ENCODE peak calls at places on chromosome 21, in nine cellular contexts. Y is CD8-positive, alpha-beta T cell; C is tibial nerve; B is left lung; D is BJ; G is lower lobe of right lung; K is colonic mucosa; O is fibroblast of the aortic adventitia; R is LNCaP clone FGC. M is an unnamed sample.

GRCh38 chr21:22898061-22898460 is 1899.9 kb downstream of the NCAM2 start:
- DNase-seq in Y (no peak), C (no peak), B (no peak), D (no peak), G (no peak), K (no peak), O (no peak), R (no peak), M (no peak)

GRCh38 chr21:39281853-39282252 is 31.6 kb downstream of the BRWD1 start:
- DNase-seq in Y (no peak), C (no peak), B (no peak), D (no peak), G (no peak), K (no peak), O (no peak), R (no peak), M (no peak)

GRCh38 chr21:28971171-28971570 is 21.5 kb downstream of the LTN1 start:
- DNase-seq in Y (no peak), C (no peak), B (no peak), D (no peak), G (no peak), K (no peak), O (peak), R (no peak), M (no peak)

GRCh38 chr21:36785615-36786014 is 86.7 kb downstream of the SIM2 start:
- DNase-seq in Y (no peak), C (no peak), B (no peak), D (no peak), G (no peak), K (no peak), O (no peak), R (no peak), M (no peak)

GRCh38 chr21:32346951-32347350 is 45.9 kb downstream of the URB1 start:
- DNase-seq in Y (no peak), C (no peak), B (no peak), D (no peak), G (no peak), K (no peak), O (no peak), R (no peak), M (no peak)

GRCh38 chr21:29105218-29105617 is 25.2 kb upstream of the MAP3K7CL start:
- DNase-seq in Y (no peak), C (no peak), B (no peak), D (no peak), G (no peak), K (no peak), O (peak), R (no peak), M (no peak)

GRCh38 chr21:28159396-28159795 is 833.3 kb downstream of the LTN1 start:
- DNase-seq in Y (no peak), C (no peak), B (no peak), D (no peak), G (no peak), K (no peak), O (no peak), R (no peak), M (no peak)

GRCh38 chr21:29299046-29299905 is 554 bp downstream of the BACH1 start:
- DNase-seq in Y (peak), C (peak), B (peak), D (no peak), G (peak), K (peak), O (peak), R (no peak), M (peak)

GRCh38 chr21:38092033-38092432 is 164.8 kb upstream of the KCNJ15 start:
- DNase-seq in Y (no peak), C (no peak), B (no peak), D (no peak), G (no peak), K (no peak), O (no peak), R (no peak), M (no peak)

GRCh38 chr21:27298465-27298864 is 331.6 kb upstream of the ADAMTS5 start:
- DNase-seq in Y (no peak), C (no peak), B (no peak), D (no peak), G (no peak), K (no peak), O (no peak), R (no peak), M (no peak)

GRCh38 chr21:31983120-31983519 is 110.3 kb downstream of the HUNK start:
- DNase-seq in Y (no peak), C (no peak), B (no peak), D (no peak), G (peak), K (no peak), O (no peak), R (no peak), M (no peak)

GRCh38 chr21:46078984-46079356 is 18.9 kb upstream of the COL6A2 start:
- DNase-seq in Y (no peak), C (peak), B (no peak), D (no peak), G (peak), K (no peak), O (peak), R (no peak), M (no peak)

GRCh38 chr21:32819702-32820101 is 48.1 kb upstream of the PAXBP1 start:
- DNase-seq in Y (no peak), C (peak), B (no peak), D (peak), G (no peak), K (no peak), O (peak), R (no peak), M (no peak)

GRCh38 chr21:19523066-19523465 is 1119.5 kb upstream of the TMPRSS15 start:
- DNase-seq in Y (no peak), C (no peak), B (no peak), D (no peak), G (no peak), K (no peak), O (no peak), R (no peak), M (no peak)

GRCh38 chr21:31260790-31261189 is 83.3 kb downstream of the TIAM1 start:
- DNase-seq in Y (no peak), C (no peak), B (no peak), D (no peak), G (no peak), K (no peak), O (peak), R (no peak), M (no peak)

GRCh38 chr21:39911286-39911685 is 44.0 kb downstream of the PCP4 start:
- DNase-seq in Y (no peak), C (no peak), B (no peak), D (no peak), G (no peak), K (no peak), O (no peak), R (peak), M (no peak)

GRCh38 chr21:46183910-46184624 is at the start of gene SPATC1L:
- DNase-seq in Y (peak), C (no peak), B (peak), D (no peak), G (peak), K (peak), O (peak), R (peak), M (peak)

GRCh38 chr21:28875078-28875477 is 117.6 kb downstream of the LTN1 start:
- DNase-seq in Y (no peak), C (no peak), B (no peak), D (no peak), G (no peak), K (no peak), O (no peak), R (no peak), M (no peak)

GRCh38 chr21:45880097-45881068 is 101.2 kb upstream of the COL6A1 start:
- DNase-seq in Y (peak), C (peak), B (peak), D (no peak), G (peak), K (peak), O (peak), R (peak), M (peak)

GRCh38 chr21:46108827-46109226 is 10.9 kb downstream of the COL6A2 start:
- DNase-seq in Y (no peak), C (no peak), B (no peak), D (no peak), G (no peak), K (no peak), O (no peak), R (no peak), M (peak)

GRCh38 chr21:25967566-25968438 is 202.8 kb downstream of the APP start:
- DNase-seq in Y (no peak), C (no peak), B (no peak), D (no peak), G (no peak), K (no peak), O (peak), R (no peak), M (no peak)

GRCh38 chr21:45998276-45998701 is 16.7 kb downstream of the COL6A1 start:
- DNase-seq in Y (no peak), C (no peak), B (peak), D (no peak), G (no peak), K (no peak), O (no peak), R (no peak), M (peak)

GRCh38 chr21:8989261-8989882 is 1532.0 kb upstream of the TPTE start:
- DNase-seq in Y (no peak), C (no peak), B (no peak), D (no peak), G (no peak), K (no peak), O (no peak), R (no peak), M (no peak)

GRCh38 chr21:15446193-15446592 is 283.6 kb upstream of the USP25 start:
- DNase-seq in Y (no peak), C (no peak), B (peak), D (no peak), G (no peak), K (no peak), O (no peak), R (no peak), M (no peak)

GRCh38 chr21:20790113-20790512 is 208.1 kb upstream of the NCAM2 start:
- DNase-seq in Y (no peak), C (no peak), B (no peak), D (no peak), G (no peak), K (no peak), O (no peak), R (no peak), M (no peak)

GRCh38 chr21:32316363-32317215 is 17.9 kb downstream of the MRAP start:
- DNase-seq in Y (no peak), C (no peak), B (no peak), D (no peak), G (no peak), K (no peak), O (no peak), R (no peak), M (no peak)

GRCh38 chr21:40271169-40271568 is 403.9 kb downstream of the PCP4 start:
- DNase-seq in Y (no peak), C (no peak), B (no peak), D (no peak), G (no peak), K (no peak), O (no peak), R (no peak), M (no peak)

GRCh38 chr21:40176732-40177131 is 309.5 kb downstream of the PCP4 start:
- DNase-seq in Y (no peak), C (no peak), B (no peak), D (no peak), G (no peak), K (no peak), O (no peak), R (no peak), M (no peak)

GRCh38 chr21:35050348-35051286 is 1.5 kb upstream of the RUNX1 start:
- DNase-seq in Y (no peak), C (no peak), B (no peak), D (no peak), G (no peak), K (no peak), O (peak), R (peak), M (no peak)

GRCh38 chr21:35051287-35051818 is 2.3 kb upstream of the RUNX1 start:
- DNase-seq in Y (peak), C (peak), B (peak), D (no peak), G (peak), K (peak), O (peak), R (peak), M (peak)

GRCh38 chr21:35048183-35048601 is 910 bp downstream of the RUNX1 start:
- DNase-seq in Y (peak), C (no peak), B (peak), D (no peak), G (peak), K (no peak), O (no peak), R (no peak), M (peak)

GRCh38 chr21:35046880-35047229 is 2.2 kb downstream of the RUNX1 start:
- DNase-seq in Y (no peak), C (no peak), B (peak), D (no peak), G (no peak), K (no peak), O (no peak), R (no peak), M (no peak)

DNA sequence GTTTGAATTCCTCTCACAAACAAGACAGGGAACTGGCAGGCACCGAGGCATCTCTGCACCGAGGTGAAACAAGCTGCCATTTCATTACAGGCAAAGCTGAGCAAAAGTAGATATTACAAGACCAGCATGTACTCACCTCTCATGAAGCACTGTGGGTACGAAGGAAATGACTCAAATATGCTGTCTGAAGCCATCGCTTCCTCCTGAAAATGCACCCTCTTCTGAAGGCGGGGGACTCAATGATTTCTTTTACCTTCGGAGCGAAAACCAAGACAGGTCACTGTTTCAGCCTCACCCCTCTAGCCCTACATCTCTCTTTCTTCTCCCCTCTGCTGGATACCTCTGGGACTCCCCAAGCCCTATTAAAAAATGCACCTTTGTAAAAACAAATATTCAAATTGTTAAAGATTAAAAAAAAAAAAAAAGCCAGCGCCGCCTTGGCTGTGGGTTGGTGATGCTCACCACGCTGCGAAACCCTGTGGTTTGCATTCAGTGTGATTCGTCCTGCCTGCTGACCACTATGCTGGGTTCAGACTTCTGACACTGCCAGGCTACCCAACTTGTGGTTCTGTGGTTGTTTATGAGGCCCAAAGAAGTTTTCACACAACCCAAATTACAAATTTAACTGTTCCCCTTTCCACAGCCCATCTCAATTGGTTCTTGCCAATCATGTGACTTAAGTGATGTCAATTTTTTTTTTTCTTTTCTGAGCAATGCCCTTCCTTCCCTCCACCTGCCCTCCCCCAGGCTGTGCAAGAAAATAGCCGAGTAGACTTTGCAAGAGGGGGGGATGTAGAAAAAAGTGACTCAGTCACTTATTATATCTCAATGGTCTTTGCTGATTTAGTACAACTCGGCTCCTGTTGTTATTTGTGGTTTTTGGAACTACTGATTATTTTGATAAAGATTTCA is at the start of gene RUNX1:
- DNase-seq in Y (peak), C (peak), B (peak), D (no peak), G (peak), K (peak), O (peak), R (no peak), M (peak)
- TF ChIP-seq CTCF in Y (peak), C (no peak), B (no peak), D (no peak), G (no peak), K (no peak), O (no peak), R (no peak), M (no peak)

GRCh38 chr21:41768371-41769042 is 1.7 kb upstream of the RIPK4 start:
- DNase-seq in Y (no peak), C (no peak), B (no peak), D (peak), G (peak), K (peak), O (peak), R (no peak), M (no peak)
- TF ChIP-seq CTCF in Y (no peak), C (no peak), B (no peak), D (peak), G (peak), K (no peak), O (peak), R (peak), M (no peak)

GRCh38 chr21:14119038-14119437 is 91.7 kb downstream of the LIPI start:
- DNase-seq in Y (no peak), C (no peak), B (no peak), D (no peak), G (no peak), K (no peak), O (no peak), R (peak), M (no peak)
- TF ChIP-seq CTCF in Y (no peak), C (no peak), B (no peak), D (no peak), G (no peak), K (no peak), O (no peak), R (peak), M (no peak)

GRCh38 chr21:44752701-44753235 is 41.4 kb upstream of the TSPEAR start:
- DNase-seq in Y (no peak), C (no peak), B (no peak), D (no peak), G (no peak), K (no peak), O (peak), R (peak), M (no peak)
- TF ChIP-seq CTCF in Y (no peak), C (no peak), B (no peak), D (no peak), G (no peak), K (no peak), O (peak), R (peak), M (no peak)

GRCh38 chr21:33821580-33822322 is 93.9 kb downstream of the ATP5PO start:
- DNase-seq in Y (no peak), C (no peak), B (no peak), D (no peak), G (no peak), K (no peak), O (no peak), R (no peak), M (no peak)
- TF ChIP-seq CTCF in Y (no peak), C (no peak), B (no peak), D (no peak), G (no peak), K (no peak), O (no peak), R (no peak), M (no peak)

GRCh38 chr21:42561742-42562141 is 48.1 kb downstream of the SLC37A1 start:
- DNase-seq in Y (no peak), C (no peak), B (peak), D (no peak), G (peak), K (peak), O (no peak), R (no peak), M (no peak)
- TF ChIP-seq CTCF in Y (no peak), C (no peak), B (no peak), D (no peak), G (no peak), K (no peak), O (no peak), R (peak), M (no peak)

GRCh38 chr21:44267655-44268142 is 6.0 kb upstream of the DNMT3L start:
- DNase-seq in Y (no peak), C (peak), B (peak), D (no peak), G (no peak), K (no peak), O (no peak), R (no peak), M (no peak)
- TF ChIP-seq CTCF in Y (peak), C (peak), B (no peak), D (peak), G (peak), K (no peak), O (no peak), R (no peak), M (no peak)

M was measured in natural killer cell.